ENCODE peak calls at places on chromosomes 3 and 15, in nine cellular contexts. M is mammary epithelial cell, G is IMR-90, X is GM23248, U is GM23338, D is PC-3, I is SK-N-SH, W is neural progenitor cell, V is HCT116. L is an unnamed sample. For H3K27me3, the result is how much of the 10 kb centered on the place peaks cover.

GRCh38 chr3:152430223-152431002 is 161.7 kb downstream of the MBNL1 start:
- DNase-seq in M (no peak), G (no peak), X (peak), U (no peak), D (no peak), I (no peak), W (peak), V (no peak), L (peak)

GRCh38 chr3:87867001-87867400 is 191.8 kb downstream of the CGGBP1 start:
- DNase-seq in M (peak), G (no peak), X (peak), U (no peak), D (no peak), I (no peak), W (no peak), V (no peak), L (no peak)

GRCh38 chr15:31241888-31242287 is 84.7 kb upstream of the KLF13 start:
- DNase-seq in M (no peak), G (no peak), X (no peak), U (no peak), D (no peak), I (no peak), W (no peak), V (no peak), L (no peak)

GRCh38 chr15:57680021-57680420 is 26.5 kb upstream of the POLR2M start:
- DNase-seq in M (peak), G (peak), X (peak), U (no peak), D (peak), I (no peak), W (no peak), V (no peak), L (no peak)

GRCh38 chr3:46876313-46877300 is 914 bp upstream of the PTH1R start:
- DNase-seq in M (no peak), G (no peak), X (no peak), U (no peak), D (no peak), I (no peak), W (no peak), V (no peak), L (peak)

GRCh38 chr3:152349397-152349796 is 80.7 kb downstream of the MBNL1 start:
- DNase-seq in M (peak), G (peak), X (peak), U (no peak), D (peak), I (no peak), W (no peak), V (no peak), L (no peak)

GRCh38 chr15:35740761-35741160 is 194.8 kb upstream of the DPH6 start:
- DNase-seq in M (no peak), G (peak), X (peak), U (no peak), D (no peak), I (peak), W (no peak), V (no peak), L (peak)

GRCh38 chr3:156637480-156638022 is 36.8 kb upstream of the TIPARP start:
- DNase-seq in M (peak), G (no peak), X (no peak), U (no peak), D (peak), I (no peak), W (no peak), V (no peak), L (peak)

GRCh38 chr15:25331860-25332259 is 107.0 kb downstream of the UBE3A start:
- DNase-seq in M (no peak), G (no peak), X (no peak), U (no peak), D (no peak), I (no peak), W (no peak), V (no peak), L (no peak)

GRCh38 chr3:111845996-111846395 is 13.1 kb upstream of the PHLDB2 start:
- DNase-seq in M (no peak), G (peak), X (peak), U (no peak), D (no peak), I (no peak), W (no peak), V (no peak), L (no peak)

GRCh38 chr3:81666502-81667121 is 94.8 kb downstream of the GBE1 start:
- DNase-seq in M (no peak), G (peak), X (peak), U (peak), D (peak), I (peak), W (no peak), V (no peak), L (peak)

GRCh38 chr3:48598323-48599076 is 3.4 kb upstream of the COL7A1 start:
- DNase-seq in M (peak), G (peak), X (peak), U (no peak), D (peak), I (no peak), W (no peak), V (no peak), L (peak)

GRCh38 chr3:127044996-127045395 is 62.1 kb downstream of the PLXNA1 start:
- DNase-seq in M (no peak), G (peak), X (no peak), U (peak), D (peak), I (peak), W (peak), V (peak), L (peak)

GRCh38 chr3:101840066-101840465 is 9.2 kb upstream of the NFKBIZ start:
- DNase-seq in M (no peak), G (no peak), X (no peak), U (no peak), D (no peak), I (no peak), W (no peak), V (no peak), L (no peak)

GRCh38 chr3:186160691-186161243 is 51.9 kb upstream of the ETV5 start:
- DNase-seq in M (no peak), G (no peak), X (no peak), U (no peak), D (no peak), I (no peak), W (no peak), V (no peak), L (peak)

GRCh38 chr15:65373163-65373651 is 4.6 kb downstream of the IGDCC3 start:
- DNase-seq in M (no peak), G (no peak), X (no peak), U (no peak), D (no peak), I (no peak), W (peak), V (no peak), L (no peak)

GRCh38 chr15:70775160-70775559 is 11.8 kb upstream of the UACA start:
- DNase-seq in M (peak), G (peak), X (peak), U (no peak), D (peak), I (no peak), W (no peak), V (no peak), L (peak)

GRCh38 chr3:50534721-50535330 is 31.4 kb upstream of the CACNA2D2 start:
- DNase-seq in M (no peak), G (peak), X (peak), U (no peak), D (peak), I (no peak), W (no peak), V (no peak), L (no peak)

GRCh38 chr3:153162513-153163348 is 705 bp downstream of the RAP2B start:
- DNase-seq in M (peak), G (peak), X (peak), U (peak), D (peak), I (peak), W (peak), V (no peak), L (peak)

GRCh38 chr3:147008886-147009285 is 397.5 kb downstream of the ZIC4 start:
- DNase-seq in M (no peak), G (no peak), X (peak), U (no peak), D (no peak), I (no peak), W (no peak), V (no peak), L (no peak)

GRCh38 chr3:155026999-155027591 is 53.0 kb upstream of the MME start:
- DNase-seq in M (no peak), G (peak), X (peak), U (no peak), D (no peak), I (no peak), W (peak), V (no peak), L (no peak)

GRCh38 chr3:193310914-193311723 is 67.4 kb downstream of the ATP13A5 start:
- DNase-seq in M (no peak), G (no peak), X (no peak), U (no peak), D (no peak), I (no peak), W (no peak), V (no peak), L (no peak)

GRCh38 chr15:60237411-60237810 is 160.4 kb downstream of the ANXA2 start:
- DNase-seq in M (no peak), G (peak), X (no peak), U (no peak), D (no peak), I (no peak), W (no peak), V (no peak), L (no peak)

GRCh38 chr15:81297147-81297572 is 26.8 kb downstream of the STARD5 start:
- DNase-seq in M (peak), G (peak), X (peak), U (no peak), D (peak), I (no peak), W (no peak), V (peak), L (peak)

GRCh38 chr3:16317561-16317945 is 52.5 kb downstream of the OXNAD1 start:
- DNase-seq in M (no peak), G (no peak), X (no peak), U (no peak), D (no peak), I (no peak), W (no peak), V (no peak), L (no peak)

GRCh38 chr3:96863129-96863740 is 48.8 kb downstream of the EPHA6 start:
- DNase-seq in M (peak), G (peak), X (peak), U (peak), D (peak), I (peak), W (peak), V (no peak), L (peak)

GRCh38 chr3:6805236-6805635 is 55.7 kb upstream of the GRM7 start:
- DNase-seq in M (peak), G (no peak), X (no peak), U (no peak), D (peak), I (no peak), W (no peak), V (no peak), L (peak)

GRCh38 chr3:157152438-157152837 is 7.5 kb downstream of the CCNL1 start:
- DNase-seq in M (no peak), G (no peak), X (no peak), U (no peak), D (no peak), I (no peak), W (no peak), V (no peak), L (no peak)

GRCh38 chr15:86373147-86373546 is 293.5 kb downstream of the AGBL1 start:
- DNase-seq in M (peak), G (no peak), X (no peak), U (no peak), D (no peak), I (no peak), W (no peak), V (no peak), L (no peak)

GRCh38 chr3:134353171-134353825 is 20.9 kb downstream of the AMOTL2 start:
- DNase-seq in M (no peak), G (no peak), X (peak), U (no peak), D (no peak), I (no peak), W (no peak), V (no peak), L (peak)

GRCh38 chr3:188877381-188877780 is 294.4 kb upstream of the TPRG1 start:
- DNase-seq in M (no peak), G (no peak), X (no peak), U (no peak), D (no peak), I (no peak), W (no peak), V (no peak), L (peak)
- H3K27me3 ChIP-seq in M (under half), G (under half), X (under half), U (under half), D (under half), I (under half), W (under half), V (under half), L (under half)

DNA sequence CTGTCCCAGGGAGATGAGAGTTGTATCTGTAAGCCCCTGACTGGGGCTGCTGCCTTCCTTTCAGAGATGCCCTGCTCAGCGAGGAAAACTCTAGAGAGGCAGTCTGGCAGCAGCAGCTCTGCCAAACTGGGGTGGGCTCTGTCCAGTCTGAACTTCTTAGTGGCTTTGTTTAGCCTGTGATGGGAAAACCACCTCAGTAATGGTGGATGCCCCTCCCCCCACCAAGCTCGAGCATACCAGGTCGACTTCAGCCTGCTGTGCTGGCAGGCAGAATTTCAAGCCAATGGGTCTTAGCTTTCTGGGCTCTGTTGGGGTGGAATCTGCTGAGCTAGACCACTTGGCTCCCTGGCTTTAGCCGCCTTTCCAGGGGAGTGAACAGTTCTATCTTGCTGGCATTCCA is 218.3 kb downstream of the TUSC7 start:
- DNase-seq in M (no peak), G (no peak), X (no peak), U (peak), D (no peak), I (no peak), W (no peak), V (no peak), L (no peak)
- H3K4me2 ChIP-seq in M (no peak), G (no peak), X (no peak), U (no peak), D (no peak), I (no peak), W (no peak), V (no peak), L (no peak)

GRCh38 chr15:77671274-77672056 is 38.8 kb upstream of the LINGO1 start:
- DNase-seq in M (no peak), G (no peak), X (no peak), U (no peak), D (no peak), I (peak), W (no peak), V (no peak), L (no peak)
- H3K27me3 ChIP-seq in M (under half), G (half or more), X (half or more), U (under half), D (half or more), I (half or more), W (under half), V (under half), L (under half)

GRCh38 chr15:90362936-90363212 is 10.8 kb downstream of the ZNF774 start:
- DNase-seq in M (peak), G (peak), X (peak), U (no peak), D (peak), I (no peak), W (no peak), V (no peak), L (no peak)
- H3K4me2 ChIP-seq in M (peak), G (peak), X (peak), U (no peak), D (peak), I (peak), W (no peak), V (peak), L (no peak)

GRCh38 chr3:24829632-24830229 is 335.1 kb upstream of the THRB start:
- DNase-seq in M (no peak), G (no peak), X (peak), U (peak), D (no peak), I (peak), W (peak), V (no peak), L (peak)

GRCh38 chr3:24834442-24834841 is 339.8 kb upstream of the THRB start:
- DNase-seq in M (no peak), G (no peak), X (no peak), U (no peak), D (no peak), I (no peak), W (no peak), V (no peak), L (no peak)

GRCh38 chr3:24829011-24829581 is 334.4 kb upstream of the THRB start:
- DNase-seq in M (no peak), G (no peak), X (peak), U (peak), D (no peak), I (peak), W (peak), V (no peak), L (peak)

GRCh38 chr3:24832878-24833277 is 338.2 kb upstream of the THRB start:
- DNase-seq in M (peak), G (no peak), X (no peak), U (no peak), D (no peak), I (no peak), W (no peak), V (no peak), L (no peak)

DNA sequence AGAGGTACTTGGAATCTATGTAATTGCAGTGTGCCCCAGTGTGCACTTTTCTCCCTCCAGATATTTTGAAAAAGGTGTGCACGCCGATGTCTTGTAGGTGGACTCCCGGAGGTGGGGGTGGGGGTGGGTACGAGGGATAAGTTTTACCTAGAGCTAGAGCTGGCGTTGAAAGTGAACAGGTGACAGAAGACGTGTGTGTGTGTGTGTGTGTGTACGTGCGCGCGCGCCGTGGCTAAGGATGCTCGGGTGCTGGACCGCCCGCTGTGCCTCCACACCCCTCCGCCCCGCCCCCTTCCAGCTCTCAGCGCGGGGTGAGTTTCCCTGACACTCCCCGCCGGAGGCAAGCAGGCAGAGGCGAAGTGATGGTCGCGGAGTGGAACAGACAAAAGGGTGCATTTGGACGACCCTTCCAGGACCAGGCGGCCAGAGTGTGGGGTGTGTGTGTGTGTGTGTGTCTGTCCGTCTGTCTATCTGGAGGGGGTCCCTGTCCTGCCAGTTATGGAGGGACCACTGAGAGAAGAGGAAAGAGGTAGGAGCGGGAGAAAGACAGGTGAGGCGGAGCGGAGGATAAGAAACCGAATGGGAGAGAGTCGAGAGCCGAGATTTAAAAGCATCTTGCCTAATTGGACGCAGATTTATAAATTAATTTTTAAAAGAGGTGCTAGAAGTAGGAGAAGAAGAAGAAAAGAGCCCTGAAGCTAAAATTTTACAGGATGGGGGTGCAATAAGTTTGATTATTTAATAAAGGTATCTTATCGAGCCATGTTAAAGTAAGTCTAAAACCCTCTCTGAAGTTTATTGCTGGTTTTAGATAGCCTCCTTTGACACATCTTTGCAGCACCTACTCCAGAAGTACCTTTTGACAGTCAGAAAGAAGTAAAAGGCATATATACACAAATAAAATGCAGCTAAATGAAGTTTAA is 335.8 kb upstream of the THRB start:
- DNase-seq in M (no peak), G (no peak), X (peak), U (peak), D (no peak), I (peak), W (peak), V (no peak), L (no peak)
- H3K27me3 ChIP-seq in M (under half), G (under half), X (under half), U (half or more), D (half or more), I (under half), W (half or more), V (under half), L (under half)

DNA sequence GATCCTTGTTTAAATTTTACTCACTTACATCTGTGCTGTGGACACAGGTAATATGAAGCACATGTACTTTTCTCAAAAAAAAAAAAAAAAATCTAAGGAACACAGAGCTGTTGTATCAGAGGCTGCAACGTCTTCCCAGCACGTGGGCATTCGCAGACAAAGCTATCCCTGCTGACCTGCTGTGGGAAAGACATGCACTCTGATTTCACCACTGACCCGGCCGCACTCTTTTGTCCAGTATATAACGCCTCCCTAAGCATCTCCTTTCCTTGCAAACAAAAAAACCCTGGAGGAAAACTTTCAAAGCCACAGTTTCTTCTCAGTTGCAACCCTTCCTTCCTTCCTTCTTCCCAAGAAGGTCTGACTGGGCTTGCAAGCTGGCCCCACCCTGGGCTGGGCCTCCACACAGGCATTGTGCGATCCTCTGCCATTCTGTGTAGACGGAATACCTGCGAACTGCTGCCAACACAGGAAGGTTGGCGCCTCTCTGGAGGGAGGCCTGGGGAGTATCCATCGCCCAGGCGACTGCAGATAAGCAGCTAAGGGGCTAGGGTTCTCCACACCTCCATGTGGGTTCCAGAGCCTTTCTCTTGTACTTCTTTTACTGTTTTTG is 50.8 kb downstream of the SLC12A8 start:
- DNase-seq in M (no peak), G (no peak), X (no peak), U (no peak), D (no peak), I (no peak), W (peak), V (no peak), L (no peak)
- H3K4me2 ChIP-seq in M (no peak), G (no peak), X (no peak), U (no peak), D (no peak), I (no peak), W (peak), V (no peak), L (no peak)

DNA sequence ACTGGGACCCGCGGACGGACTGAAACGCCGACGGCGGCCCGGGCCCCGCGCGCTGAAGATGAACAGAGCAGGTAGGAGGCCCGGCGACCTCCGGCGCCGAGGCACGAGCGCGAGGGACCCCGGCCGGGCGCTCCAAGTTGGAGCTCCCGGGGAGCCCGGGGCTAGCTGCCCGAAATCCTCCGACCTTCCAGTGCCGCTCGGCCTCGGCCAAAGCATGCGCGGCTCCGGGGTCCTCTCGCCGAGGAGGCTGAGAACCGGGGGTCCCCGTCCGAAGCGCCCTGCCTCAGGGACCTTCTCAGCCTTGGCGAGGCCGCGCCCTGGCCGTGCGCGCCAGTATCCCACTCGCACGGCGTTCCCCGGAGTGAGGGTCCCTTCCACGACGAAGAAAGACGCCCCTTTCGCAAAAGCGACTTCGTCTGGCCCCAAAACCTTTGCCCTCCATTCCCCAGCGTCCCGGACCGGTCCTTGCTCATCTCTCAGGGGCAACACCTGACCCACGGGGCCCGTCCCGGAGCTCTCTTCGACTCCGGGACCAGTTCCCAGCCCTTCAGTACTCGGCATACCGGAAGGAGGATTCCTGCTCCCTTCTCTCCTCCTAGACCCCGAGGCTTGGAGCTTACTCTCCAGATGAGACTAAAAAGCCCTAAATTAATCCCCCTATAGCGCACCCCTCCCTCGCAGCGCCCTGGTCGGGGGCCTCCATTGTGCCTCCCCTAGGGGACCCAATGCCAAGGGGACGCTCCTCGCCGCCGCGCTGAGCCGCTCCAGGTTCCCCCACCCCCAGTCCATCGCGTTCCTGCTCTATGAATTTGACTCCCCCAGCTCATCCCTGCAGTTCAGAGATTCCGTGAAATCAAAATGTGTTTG is 7.7 kb upstream of the FGD5 start:
- DNase-seq in M (no peak), G (no peak), X (no peak), U (peak), D (no peak), I (no peak), W (peak), V (no peak), L (no peak)
- H3K27me3 ChIP-seq in M (under half), G (under half), X (half or more), U (under half), D (half or more), I (under half), W (half or more), V (under half), L (under half)